ENCODE peak calls at places on chromosomes 3 and 15, in eight cellular contexts. Z is lung; Q is CD8-positive, alpha-beta T cell; P is GM23338; T is neural progenitor cell; R is choroid plexus epithelial cell; M is GM12864; B is MM.1S. Y is an unnamed sample.

GRCh38 chr3:29605845-29606244 is 325.0 kb downstream of the RBMS3 start:
- DNase-seq in Z (no peak), Q (no peak), P (no peak), T (no peak), R (peak; percentile 78), M (no peak), B (no peak), Y (peak; percentile 83)

GRCh38 chr15:80489030-80489594 is 84.9 kb downstream of the ARNT2 start:
- DNase-seq in Z (no peak), Q (no peak), P (no peak), T (no peak), R (peak; percentile 87), M (no peak), B (no peak), Y (peak; percentile 87)

GRCh38 chr3:157475921-157476395 is 27.3 kb downstream of the VEPH1 start:
- DNase-seq in Z (no peak), Q (no peak), P (no peak), T (no peak), R (peak; percentile 34), M (no peak), B (no peak), Y (peak; percentile 54)

GRCh38 chr3:2983987-2984724 is 126.0 kb downstream of the IL5RA start:
- DNase-seq in Z (no peak), Q (no peak), P (no peak), T (no peak), R (no peak), M (no peak), B (no peak), Y (no peak)

GRCh38 chr3:55362206-55362960 is 124.7 kb downstream of the WNT5A start:
- DNase-seq in Z (no peak), Q (no peak), P (no peak), T (no peak), R (peak; percentile 50), M (no peak), B (no peak), Y (peak; percentile 22)

GRCh38 chr3:177041021-177041729 is 156.1 kb downstream of the TBL1XR1 start:
- DNase-seq in Z (peak; percentile 38), Q (no peak), P (no peak), T (no peak), R (no peak), M (no peak), B (no peak), Y (peak; percentile 71)

GRCh38 chr3:36804295-36805055 is 40.1 kb upstream of the DCLK3 start:
- DNase-seq in Z (no peak), Q (no peak), P (peak; percentile 39), T (peak; percentile 50), R (no peak), M (no peak), B (no peak), Y (no peak)

GRCh38 chr3:35946857-35947514 is 307.7 kb downstream of the ARPP21 start:
- DNase-seq in Z (no peak), Q (no peak), P (no peak), T (no peak), R (no peak), M (no peak), B (no peak), Y (no peak)

GRCh38 chr3:124671123-124671522 is 59.1 kb upstream of the UMPS start:
- DNase-seq in Z (no peak), Q (peak; percentile 29), P (no peak), T (no peak), R (no peak), M (no peak), B (no peak), Y (no peak)

GRCh38 chr15:65937476-65937875 is 68.2 kb downstream of the RAB11A start:
- DNase-seq in Z (peak; percentile 49), Q (no peak), P (no peak), T (no peak), R (no peak), M (no peak), B (no peak), Y (no peak)

GRCh38 chr15:90031231-90031791 is 30.2 kb downstream of the ZNF710 start:
- DNase-seq in Z (no peak), Q (no peak), P (no peak), T (no peak), R (peak; percentile 72), M (peak; percentile 89), B (peak; percentile 92), Y (peak; percentile 15)

GRCh38 chr3:195886181-195887141 is 21.9 kb downstream of the TNK2 start:
- DNase-seq in Z (no peak), Q (no peak), P (no peak), T (no peak), R (no peak), M (no peak), B (no peak), Y (peak; percentile 85)

GRCh38 chr3:117045143-117045542 is 335.6 kb downstream of the TUSC7 start:
- DNase-seq in Z (no peak), Q (no peak), P (peak; percentile 80), T (peak; percentile 66), R (peak; percentile 12), M (no peak), B (no peak), Y (no peak)

DNA sequence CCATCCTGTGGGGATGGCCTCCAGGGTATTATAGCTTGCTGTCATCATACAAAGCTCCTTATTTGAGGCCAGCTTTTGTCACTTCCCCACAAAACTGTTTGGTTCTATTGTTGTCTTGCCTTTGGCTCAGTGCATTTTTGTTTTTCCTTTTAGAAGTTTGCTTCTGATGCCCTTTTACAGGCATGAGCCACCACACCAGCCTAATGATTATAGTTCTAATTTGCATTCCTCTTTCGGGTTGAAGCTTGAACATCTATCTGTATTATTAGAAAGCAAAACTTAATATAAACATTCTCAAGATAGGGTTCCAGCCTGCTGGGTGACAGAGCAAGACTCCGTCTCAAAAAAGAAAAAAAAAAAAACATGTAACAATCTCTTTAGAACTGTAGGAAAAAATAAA is 39.8 kb downstream of the SMARCC1 start:
- DNase-seq in Z (no peak), Q (no peak), P (no peak), T (no peak), R (no peak), M (peak; percentile 48), B (no peak), Y (no peak)
- H3K4me3 ChIP-seq in Z (no peak overlapping the region), Q (no peak overlapping the region), P (no peak overlapping the region), T (no peak overlapping the region), R (no peak overlapping the region), M (no peak overlapping the region), B (no peak overlapping the region), Y (no peak overlapping the region)

GRCh38 chr3:163476179-163476578 is 1602.1 kb downstream of the SI start:
- DNase-seq in Z (no peak), Q (no peak), P (peak; percentile 5), T (no peak), R (peak; percentile 10), M (no peak), B (no peak), Y (no peak)
- TF ChIP-seq CTCF in Z (no peak), Q (no peak), P (peak; percentile 34), T (peak; percentile 24), R (no peak), M (no peak), B (peak; percentile 26), Y (no peak)

DNA sequence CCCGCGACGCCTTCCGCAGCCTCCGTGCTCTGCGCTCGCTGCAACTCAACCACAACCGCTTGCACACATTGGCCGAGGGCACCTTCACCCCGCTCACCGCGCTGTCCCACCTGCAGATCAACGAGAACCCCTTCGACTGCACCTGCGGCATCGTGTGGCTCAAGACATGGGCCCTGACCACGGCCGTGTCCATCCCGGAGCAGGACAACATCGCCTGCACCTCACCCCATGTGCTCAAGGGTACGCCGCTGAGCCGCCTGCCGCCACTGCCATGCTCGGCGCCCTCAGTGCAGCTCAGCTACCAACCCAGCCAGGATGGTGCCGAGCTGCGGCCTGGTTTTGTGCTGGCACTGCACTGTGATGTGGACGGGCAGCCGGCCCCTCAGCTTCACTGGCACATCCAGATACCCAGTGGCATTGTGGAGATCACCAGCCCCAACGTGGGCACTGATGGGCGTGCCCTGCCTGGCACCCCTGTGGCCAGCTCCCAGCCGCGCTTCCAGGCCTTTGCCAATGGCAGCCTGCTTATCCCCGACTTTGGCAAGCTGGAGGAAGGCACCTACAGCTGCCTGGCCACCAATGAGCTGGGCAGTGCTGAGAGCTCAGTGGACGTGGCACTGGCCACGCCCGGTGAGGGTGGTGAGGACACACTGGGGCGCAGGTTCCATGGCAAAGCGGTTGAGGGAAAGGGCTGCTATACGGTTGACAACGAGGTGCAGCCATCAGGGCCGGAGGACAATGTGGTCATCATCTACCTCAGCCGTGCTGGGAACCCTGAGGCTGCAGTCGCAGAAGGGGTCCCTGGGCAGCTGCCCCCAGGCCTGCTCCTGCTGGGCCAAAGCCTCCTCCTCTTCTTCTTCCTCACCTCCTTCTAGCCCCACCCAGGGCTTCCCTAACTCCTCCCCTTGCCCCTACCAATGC is 2.0 kb downstream of the ISLR start:
- DNase-seq in Z (no peak), Q (no peak), P (no peak), T (no peak), R (no peak), M (no peak), B (no peak), Y (no peak)
- H3K4me3 ChIP-seq in Z (no peak overlapping the region), Q (no peak overlapping the region), P (no peak overlapping the region), T (no peak overlapping the region), R (peak overlapping the region; percentile 46), M (no peak overlapping the region), B (no peak overlapping the region), Y (peak overlapping the region; percentile 77)

GRCh38 chr3:11774296-11774877 is 72.3 kb downstream of the TAMM41 start:
- DNase-seq in Z (peak; percentile 37), Q (no peak), P (peak; percentile 89), T (peak; percentile 79), R (peak; percentile 73), M (no peak), B (no peak), Y (peak; percentile 16)
- TF ChIP-seq CTCF in Z (peak; percentile 6), Q (no peak), P (peak; percentile 68), T (peak; percentile 74), R (peak; percentile 75), M (no peak), B (no peak), Y (peak; percentile 45)